ENCODE peak calls at places on chromosomes 13 and 19, in eight cellular contexts. Z is GM04503, P is mucosa of descending colon, I is Calu3, S is cerebellar cortex, M is H54, B is NCI-H774, O is fibroblast of the aortic adventitia. H is an unnamed sample.

GRCh38 chr13:82571653-82572052 is 1310.6 kb downstream of the SLITRK1 start:
- DNase-seq in B (no peak), S (no peak), Z (no peak), I (no peak), O (no peak), M (no peak), P (no peak), H (no peak)

GRCh38 chr13:95020298-95020987 is 280.8 kb downstream of the ABCC4 start:
- DNase-seq in S (no peak), P (no peak), B (no peak), Z (no peak), O (peak), I (no peak), M (no peak), H (no peak)

GRCh38 chr19:47415953-47416666 is 3.2 kb downstream of the MEIS3 start:
- DNase-seq in Z (no peak), M (no peak), O (no peak), B (no peak), S (no peak), P (no peak), I (no peak), H (no peak)

GRCh38 chr13:108120332-108120731 is 95.0 kb downstream of the LIG4 start:
- DNase-seq in O (no peak), S (no peak), Z (no peak), P (no peak), M (no peak), I (no peak), B (peak), H (no peak)

GRCh38 chr19:16660763-16661479 is at the start of gene TMEM38A:
- DNase-seq in I (peak), Z (no peak), O (no peak), M (peak), B (peak), P (peak), S (no peak), H (no peak)

GRCh38 chr13:101736551-101736950 is 284.1 kb downstream of the ITGBL1 start:
- DNase-seq in O (no peak), B (no peak), I (no peak), M (no peak), P (no peak), Z (no peak), S (no peak), H (no peak)

GRCh38 chr13:26619321-26619720 is 61.8 kb downstream of the WASF3 start:
- DNase-seq in B (no peak), Z (peak), I (no peak), M (peak), P (no peak), S (no peak), O (peak), H (peak)

GRCh38 chr19:6774821-6775707 is 2.6 kb downstream of the VAV1 start:
- DNase-seq in P (no peak), O (peak), B (no peak), Z (no peak), M (no peak), S (no peak), I (no peak), H (no peak)

GRCh38 chr13:78604782-78605611 is 1.6 kb upstream of the POU4F1 start:
- DNase-seq in B (no peak), P (no peak), I (no peak), O (no peak), S (no peak), M (no peak), Z (no peak), H (no peak)

GRCh38 chr13:44470623-44471562 is 97.3 kb downstream of the SERP2 start:
- DNase-seq in B (no peak), Z (no peak), I (no peak), O (peak), P (no peak), S (peak), M (no peak), H (no peak)

GRCh38 chr13:20525601-20526544 is at the start of gene CRYL1:
- DNase-seq in S (peak), O (peak), P (peak), B (peak), I (peak), Z (no peak), M (peak), H (peak)

GRCh38 chr19:17881701-17882100 is 10.0 kb downstream of the SLC5A5 start:
- DNase-seq in I (no peak), O (no peak), P (no peak), M (no peak), B (no peak), S (peak), Z (no peak), H (no peak)

GRCh38 chr19:47711652-47712239 is 1.5 kb upstream of the EHD2 start:
- DNase-seq in P (no peak), I (no peak), B (no peak), M (no peak), Z (no peak), O (no peak), S (no peak), H (no peak)

GRCh38 chr19:47176071-47176626 is 45.5 kb downstream of the SAE1 start:
- DNase-seq in B (no peak), P (no peak), O (peak), I (no peak), Z (peak), M (no peak), S (no peak), H (no peak)

GRCh38 chr13:100738176-100738855 is 63.7 kb upstream of the TMTC4 start:
- DNase-seq in P (no peak), M (no peak), S (no peak), Z (no peak), B (no peak), I (no peak), O (no peak), H (no peak)

GRCh38 chr19:6587093-6587820 is 3.7 kb downstream of the CD70 start:
- DNase-seq in M (no peak), B (no peak), I (no peak), P (peak), S (no peak), O (peak), Z (no peak), H (no peak)

GRCh38 chr13:106028916-106029315 is 506.5 kb downstream of the EFNB2 start:
- DNase-seq in Z (peak), S (no peak), I (no peak), P (no peak), M (no peak), B (no peak), O (no peak), H (no peak)

GRCh38 chr19:30090963-30091362 is 148.9 kb downstream of the URI1 start:
- DNase-seq in Z (no peak), B (no peak), M (no peak), S (no peak), O (no peak), I (no peak), P (no peak), H (no peak)

GRCh38 chr19:51123381-51124186 is 1.1 kb upstream of the SIGLEC9 start:
- DNase-seq in B (no peak), I (no peak), M (no peak), S (no peak), O (no peak), P (no peak), Z (no peak), H (no peak)

GRCh38 chr19:53333071-53333465 is 481 bp upstream of the ZNF845 start:
- DNase-seq in I (no peak), P (peak), S (no peak), M (peak), Z (peak), B (peak), O (no peak), H (no peak)

GRCh38 chr13:110524484-110525254 is 36.9 kb downstream of the RAB20 start:
- DNase-seq in M (peak), S (peak), Z (no peak), P (peak), I (peak), O (no peak), B (peak), H (no peak)

GRCh38 chr19:48656840-48657474 is 11.0 kb upstream of the CA11 start:
- DNase-seq in I (no peak), M (peak), O (peak), Z (peak), P (no peak), B (peak), S (peak), H (peak)

GRCh38 chr19:10736916-10737551 is 19.2 kb downstream of the DNM2 start:
- DNase-seq in I (no peak), B (no peak), Z (no peak), P (no peak), O (no peak), M (no peak), S (no peak), H (no peak)

GRCh38 chr13:106033634-106034033 is 501.8 kb downstream of the EFNB2 start:
- DNase-seq in P (no peak), Z (no peak), B (no peak), M (no peak), S (no peak), I (no peak), O (peak), H (peak)

GRCh38 chr13:38849316-38849715 is 141.3 kb downstream of the STOML3 start:
- DNase-seq in I (no peak), B (no peak), P (no peak), Z (no peak), M (no peak), O (no peak), S (no peak), H (no peak)

GRCh38 chr13:33554919-33555791 is 262.8 kb upstream of the RFC3 start:
- DNase-seq in M (no peak), O (peak), P (no peak), S (no peak), Z (no peak), B (no peak), I (no peak), H (no peak)

GRCh38 chr19:47418595-47419036 is 711 bp downstream of the MEIS3 start:
- DNase-seq in M (no peak), I (no peak), Z (no peak), B (no peak), S (no peak), O (no peak), P (no peak), H (no peak)

GRCh38 chr13:50078512-50079277 is 63.5 kb downstream of the KCNRG start:
- DNase-seq in Z (no peak), S (no peak), O (peak), I (no peak), P (no peak), M (no peak), B (no peak), H (no peak)

GRCh38 chr13:44331912-44332840 is 41.4 kb upstream of the SERP2 start:
- DNase-seq in B (no peak), P (peak), O (peak), Z (peak), M (no peak), I (no peak), S (peak), H (peak)

GRCh38 chr13:20565120-20565736 is 1.7 kb upstream of the IFT88 start:
- DNase-seq in M (no peak), O (no peak), S (no peak), I (no peak), Z (no peak), B (no peak), P (no peak), H (no peak)